ENCODE peak calls at places on chromosomes 16 and 17, in eight cellular contexts. One of them, this sample, is unnamed.

GRCh38 chr16:69870761-69871160 is 80.4 kb upstream of the CLEC18A start:
- DNase-seq in breast epithelium: no peak
- DNase-seq in colonic mucosa: no peak
- DNase-seq in cardiac muscle cell: peak; percentile 16
- DNase-seq in naive thymus-derived CD4-positive, alpha-beta T cell: no peak
- DNase-seq in neuronal stem cell: no peak
- DNase-seq in A549: no peak
- DNase-seq in uterus: no peak
- DNase-seq in this sample: no peak

GRCh38 chr16:30054959-30055553 is 10.5 kb upstream of the ALDOA start:
- DNase-seq in breast epithelium: peak; percentile 68
- DNase-seq in colonic mucosa: peak; percentile 67
- DNase-seq in cardiac muscle cell: no peak
- DNase-seq in naive thymus-derived CD4-positive, alpha-beta T cell: peak; percentile 44
- DNase-seq in neuronal stem cell: no peak
- DNase-seq in A549: peak; percentile 67
- DNase-seq in uterus: no peak
- DNase-seq in this sample: peak; percentile 82

GRCh38 chr16:2194852-2195315 is 1.5 kb downstream of the CASKIN1 start:
- DNase-seq in breast epithelium: no peak
- DNase-seq in colonic mucosa: peak; percentile 59
- DNase-seq in cardiac muscle cell: peak; percentile 48
- DNase-seq in naive thymus-derived CD4-positive, alpha-beta T cell: peak; percentile 63
- DNase-seq in neuronal stem cell: no peak
- DNase-seq in A549: peak; percentile 82
- DNase-seq in uterus: no peak
- DNase-seq in this sample: no peak

GRCh38 chr16:24876231-24876630 is 30.5 kb downstream of the SLC5A11 start:
- DNase-seq in breast epithelium: no peak
- DNase-seq in colonic mucosa: peak; percentile 43
- DNase-seq in cardiac muscle cell: no peak
- DNase-seq in naive thymus-derived CD4-positive, alpha-beta T cell: no peak
- DNase-seq in neuronal stem cell: no peak
- DNase-seq in A549: no peak
- DNase-seq in uterus: no peak
- DNase-seq in this sample: no peak

GRCh38 chr17:29642171-29642611 is 19.5 kb upstream of the CORO6 start:
- DNase-seq in breast epithelium: no peak
- DNase-seq in colonic mucosa: no peak
- DNase-seq in cardiac muscle cell: no peak
- DNase-seq in naive thymus-derived CD4-positive, alpha-beta T cell: no peak
- DNase-seq in neuronal stem cell: no peak
- DNase-seq in A549: no peak
- DNase-seq in uterus: no peak
- DNase-seq in this sample: no peak

GRCh38 chr17:78826836-78827509 is 13.6 kb downstream of the USP36 start:
- DNase-seq in breast epithelium: no peak
- DNase-seq in colonic mucosa: no peak
- DNase-seq in cardiac muscle cell: no peak
- DNase-seq in naive thymus-derived CD4-positive, alpha-beta T cell: no peak
- DNase-seq in neuronal stem cell: no peak
- DNase-seq in A549: no peak
- DNase-seq in uterus: no peak
- DNase-seq in this sample: peak; percentile 81

GRCh38 chr17:49352587-49353154 is 9.4 kb downstream of the ZNF652 start:
- DNase-seq in breast epithelium: no peak
- DNase-seq in colonic mucosa: no peak
- DNase-seq in cardiac muscle cell: no peak
- DNase-seq in naive thymus-derived CD4-positive, alpha-beta T cell: no peak
- DNase-seq in neuronal stem cell: no peak
- DNase-seq in A549: no peak
- DNase-seq in uterus: no peak
- DNase-seq in this sample: no peak

GRCh38 chr16:1932050-1933028 is 10.7 kb downstream of the MSRB1 start:
- DNase-seq in breast epithelium: no peak
- DNase-seq in colonic mucosa: peak; percentile 59
- DNase-seq in cardiac muscle cell: no peak
- DNase-seq in naive thymus-derived CD4-positive, alpha-beta T cell: no peak
- DNase-seq in neuronal stem cell: no peak
- DNase-seq in A549: peak; percentile 80
- DNase-seq in uterus: no peak
- DNase-seq in this sample: no peak

GRCh38 chr16:17155480-17155879 is 315.3 kb downstream of the XYLT1 start:
- DNase-seq in breast epithelium: no peak
- DNase-seq in colonic mucosa: no peak
- DNase-seq in cardiac muscle cell: no peak
- DNase-seq in naive thymus-derived CD4-positive, alpha-beta T cell: no peak
- DNase-seq in neuronal stem cell: no peak
- DNase-seq in A549: no peak
- DNase-seq in uterus: no peak
- DNase-seq in this sample: no peak

GRCh38 chr16:30183236-30183960 is at the start of gene CORO1A:
- DNase-seq in breast epithelium: peak; percentile 83
- DNase-seq in colonic mucosa: peak; percentile 91
- DNase-seq in cardiac muscle cell: peak; percentile 78
- DNase-seq in naive thymus-derived CD4-positive, alpha-beta T cell: peak; percentile 86
- DNase-seq in neuronal stem cell: peak; percentile 68
- DNase-seq in A549: peak; percentile 85
- DNase-seq in uterus: peak; percentile 79
- DNase-seq in this sample: peak; percentile 91

GRCh38 chr16:72092832-72093447 is 480 bp downstream of the TXNL4B start:
- DNase-seq in breast epithelium: no peak
- DNase-seq in colonic mucosa: peak; percentile 44
- DNase-seq in cardiac muscle cell: peak; percentile 81
- DNase-seq in naive thymus-derived CD4-positive, alpha-beta T cell: no peak
- DNase-seq in neuronal stem cell: peak; percentile 17
- DNase-seq in A549: peak; percentile 62
- DNase-seq in uterus: no peak
- DNase-seq in this sample: no peak

GRCh38 chr17:59786536-59787319 is 79.3 kb downstream of the VMP1 start:
- DNase-seq in breast epithelium: no peak
- DNase-seq in colonic mucosa: peak; percentile 83
- DNase-seq in cardiac muscle cell: peak; percentile 100
- DNase-seq in naive thymus-derived CD4-positive, alpha-beta T cell: peak; percentile 90
- DNase-seq in neuronal stem cell: no peak
- DNase-seq in A549: peak; percentile 100
- DNase-seq in uterus: peak; percentile 53
- DNase-seq in this sample: peak; percentile 79

GRCh38 chr17:78144736-78145641 is 1.2 kb upstream of the C17orf99 start:
- DNase-seq in breast epithelium: peak; percentile 76
- DNase-seq in colonic mucosa: peak; percentile 72
- DNase-seq in cardiac muscle cell: peak; percentile 18
- DNase-seq in naive thymus-derived CD4-positive, alpha-beta T cell: no peak
- DNase-seq in neuronal stem cell: no peak
- DNase-seq in A549: peak; percentile 44
- DNase-seq in uterus: no peak
- DNase-seq in this sample: peak; percentile 88

GRCh38 chr17:42422412-42422957 is 571 bp downstream of the CAVIN1 start:
- DNase-seq in breast epithelium: peak; percentile 50
- DNase-seq in colonic mucosa: no peak
- DNase-seq in cardiac muscle cell: peak; percentile 35
- DNase-seq in naive thymus-derived CD4-positive, alpha-beta T cell: peak; percentile 33
- DNase-seq in neuronal stem cell: no peak
- DNase-seq in A549: peak; percentile 59
- DNase-seq in uterus: no peak
- DNase-seq in this sample: peak; percentile 85

GRCh38 chr16:87631067-87631466 is 28.8 kb downstream of the JPH3 start:
- DNase-seq in breast epithelium: no peak
- DNase-seq in colonic mucosa: no peak
- DNase-seq in cardiac muscle cell: no peak
- DNase-seq in naive thymus-derived CD4-positive, alpha-beta T cell: no peak
- DNase-seq in neuronal stem cell: no peak
- DNase-seq in A549: no peak
- DNase-seq in uterus: no peak
- DNase-seq in this sample: no peak

GRCh38 chr17:39677581-39678339 is 9.5 kb downstream of the PNMT start:
- DNase-seq in breast epithelium: no peak
- DNase-seq in colonic mucosa: no peak
- DNase-seq in cardiac muscle cell: no peak
- DNase-seq in naive thymus-derived CD4-positive, alpha-beta T cell: no peak
- DNase-seq in neuronal stem cell: no peak
- DNase-seq in A549: no peak
- DNase-seq in uterus: no peak
- DNase-seq in this sample: peak; percentile 51

GRCh38 chr17:58822148-58823050 is 66.7 kb downstream of the PPM1E start:
- DNase-seq in breast epithelium: no peak
- DNase-seq in colonic mucosa: no peak
- DNase-seq in cardiac muscle cell: peak; percentile 5
- DNase-seq in naive thymus-derived CD4-positive, alpha-beta T cell: no peak
- DNase-seq in neuronal stem cell: no peak
- DNase-seq in A549: no peak
- DNase-seq in uterus: no peak
- DNase-seq in this sample: no peak

DNA sequence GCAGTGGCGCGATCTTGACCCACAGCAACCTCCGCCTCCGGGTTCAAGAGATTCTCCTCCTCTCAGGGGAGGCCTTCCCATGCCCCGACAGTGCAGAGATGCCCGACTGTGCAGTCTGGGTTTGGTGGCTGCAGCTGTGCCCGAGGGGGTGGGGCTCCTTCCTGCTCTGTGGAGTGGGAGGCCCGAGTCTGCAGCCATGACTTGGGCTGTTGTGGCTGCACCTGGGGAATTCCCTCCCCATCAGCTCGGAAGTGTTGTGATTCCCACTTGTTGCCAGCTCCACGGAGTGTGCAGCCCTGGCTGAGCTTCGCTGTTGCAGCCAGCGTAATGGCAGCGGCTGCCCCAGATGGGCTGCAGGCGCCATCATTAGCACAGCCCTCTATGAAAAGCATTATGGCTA is 66.4 kb upstream of the SMIM36 start:
- DNase-seq in breast epithelium: no peak
- DNase-seq in colonic mucosa: no peak
- DNase-seq in cardiac muscle cell: no peak
- DNase-seq in naive thymus-derived CD4-positive, alpha-beta T cell: no peak
- DNase-seq in neuronal stem cell: no peak
- DNase-seq in A549: no peak
- DNase-seq in uterus: no peak
- DNase-seq in this sample: peak; percentile 41
- H3K4me3 ChIP-seq in breast epithelium: peak overlapping the region; percentile 40
- H3K4me3 ChIP-seq in colonic mucosa: peak overlapping the region; percentile 17
- H3K4me3 ChIP-seq in cardiac muscle cell: no peak overlapping the region
- H3K4me3 ChIP-seq in naive thymus-derived CD4-positive, alpha-beta T cell: peak overlapping the region; percentile 49
- H3K4me3 ChIP-seq in neuronal stem cell: no peak overlapping the region
- H3K4me3 ChIP-seq in A549: no peak overlapping the region
- H3K4me3 ChIP-seq in uterus: no peak overlapping the region
- H3K4me3 ChIP-seq in this sample: peak overlapping the region; percentile 25

DNA sequence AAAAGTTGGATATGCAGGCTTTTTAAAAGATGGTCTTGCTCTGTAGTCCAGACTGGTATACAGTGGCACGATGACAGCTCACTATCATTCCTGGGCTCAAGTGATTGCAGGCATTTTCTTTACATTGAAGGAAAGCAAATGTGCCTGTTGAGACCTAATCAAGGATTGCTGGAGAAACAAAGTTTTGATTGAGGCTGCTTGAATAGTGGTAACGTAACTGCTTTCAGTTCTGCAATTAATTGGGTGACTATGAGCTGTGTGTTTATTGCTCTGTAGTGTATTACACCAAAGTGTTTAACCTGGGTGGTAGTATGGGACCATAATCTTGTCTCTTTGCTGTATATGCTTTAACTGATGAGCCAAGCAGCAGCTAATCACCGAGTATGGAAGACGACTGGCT is 2.3 kb downstream of the UBB start:
- DNase-seq in breast epithelium: no peak
- DNase-seq in colonic mucosa: no peak
- DNase-seq in cardiac muscle cell: no peak
- DNase-seq in naive thymus-derived CD4-positive, alpha-beta T cell: no peak
- DNase-seq in neuronal stem cell: no peak
- DNase-seq in A549: no peak
- DNase-seq in uterus: no peak
- DNase-seq in this sample: no peak
- H3K27ac ChIP-seq in breast epithelium: peak overlapping the region; percentile 29
- H3K27ac ChIP-seq in colonic mucosa: no peak overlapping the region
- H3K27ac ChIP-seq in cardiac muscle cell: no peak overlapping the region
- H3K27ac ChIP-seq in naive thymus-derived CD4-positive, alpha-beta T cell: no peak overlapping the region
- H3K27ac ChIP-seq in neuronal stem cell: no peak overlapping the region
- H3K27ac ChIP-seq in A549: no peak overlapping the region
- H3K27ac ChIP-seq in uterus: no peak overlapping the region
- H3K27ac ChIP-seq in this sample: no peak overlapping the region

GRCh38 chr16:84138824-84139627 is 6.0 kb downstream of the HSDL1 start:
- DNase-seq in breast epithelium: no peak
- DNase-seq in colonic mucosa: no peak
- DNase-seq in cardiac muscle cell: no peak
- DNase-seq in naive thymus-derived CD4-positive, alpha-beta T cell: no peak
- DNase-seq in neuronal stem cell: no peak
- DNase-seq in A549: no peak
- DNase-seq in uterus: no peak
- DNase-seq in this sample: no peak

GRCh38 chr16:84143081-84143480 is 1.9 kb downstream of the HSDL1 start:
- DNase-seq in breast epithelium: no peak
- DNase-seq in colonic mucosa: no peak
- DNase-seq in cardiac muscle cell: no peak
- DNase-seq in naive thymus-derived CD4-positive, alpha-beta T cell: no peak
- DNase-seq in neuronal stem cell: no peak
- DNase-seq in A549: no peak
- DNase-seq in uterus: no peak
- DNase-seq in this sample: no peak

GRCh38 chr16:84143784-84144199 is 1.2 kb downstream of the HSDL1 start:
- DNase-seq in breast epithelium: no peak
- DNase-seq in colonic mucosa: no peak
- DNase-seq in cardiac muscle cell: peak; percentile 2
- DNase-seq in naive thymus-derived CD4-positive, alpha-beta T cell: no peak
- DNase-seq in neuronal stem cell: no peak
- DNase-seq in A549: no peak
- DNase-seq in uterus: no peak
- DNase-seq in this sample: no peak

GRCh38 chr16:84139628-84140258 is 5.2 kb downstream of the HSDL1 start:
- DNase-seq in breast epithelium: no peak
- DNase-seq in colonic mucosa: no peak
- DNase-seq in cardiac muscle cell: no peak
- DNase-seq in naive thymus-derived CD4-positive, alpha-beta T cell: no peak
- DNase-seq in neuronal stem cell: no peak
- DNase-seq in A549: no peak
- DNase-seq in uterus: no peak
- DNase-seq in this sample: no peak

DNA sequence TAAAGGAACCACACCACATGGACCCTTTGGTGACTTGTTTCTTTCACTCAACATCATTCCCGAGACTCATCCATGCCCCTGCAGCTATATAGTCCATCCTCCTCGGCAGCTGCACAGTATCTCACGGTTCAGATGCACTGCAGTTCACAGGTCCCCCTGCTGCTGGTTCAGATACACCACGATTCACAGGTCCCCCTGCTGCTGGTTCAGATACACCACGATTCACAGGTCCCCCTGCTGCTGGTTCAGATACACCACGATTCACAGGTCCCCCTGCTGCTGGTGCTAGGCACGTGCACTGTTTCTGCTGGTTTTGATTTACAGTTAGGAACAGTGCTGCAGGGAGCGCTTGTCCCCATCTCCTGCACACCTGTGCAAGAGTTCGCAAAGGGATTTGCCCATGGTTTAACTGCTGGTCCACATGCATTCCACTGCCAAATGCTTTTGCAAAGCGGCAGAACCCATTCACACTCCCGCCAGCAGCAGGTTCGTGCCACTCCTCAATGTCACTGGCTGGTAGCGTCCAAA is 3.8 kb downstream of the HSDL1 start:
- DNase-seq in breast epithelium: no peak
- DNase-seq in colonic mucosa: no peak
- DNase-seq in cardiac muscle cell: no peak
- DNase-seq in naive thymus-derived CD4-positive, alpha-beta T cell: peak; percentile 34
- DNase-seq in neuronal stem cell: no peak
- DNase-seq in A549: peak; percentile 31
- DNase-seq in uterus: no peak
- DNase-seq in this sample: no peak
- H3K4me3 ChIP-seq in breast epithelium: no peak overlapping the region
- H3K4me3 ChIP-seq in colonic mucosa: no peak overlapping the region
- H3K4me3 ChIP-seq in cardiac muscle cell: no peak overlapping the region
- H3K4me3 ChIP-seq in naive thymus-derived CD4-positive, alpha-beta T cell: no peak overlapping the region
- H3K4me3 ChIP-seq in neuronal stem cell: no peak overlapping the region
- H3K4me3 ChIP-seq in A549: no peak overlapping the region
- H3K4me3 ChIP-seq in uterus: no peak overlapping the region
- H3K4me3 ChIP-seq in this sample: no peak overlapping the region

GRCh38 chr17:76336756-76337412 is 16.8 kb downstream of the PRPSAP1 start:
- DNase-seq in breast epithelium: no peak
- DNase-seq in colonic mucosa: no peak
- DNase-seq in cardiac muscle cell: no peak
- DNase-seq in naive thymus-derived CD4-positive, alpha-beta T cell: no peak
- DNase-seq in neuronal stem cell: peak; percentile 24
- DNase-seq in A549: no peak
- DNase-seq in uterus: no peak
- DNase-seq in this sample: no peak
- H3K27ac ChIP-seq in breast epithelium: no peak overlapping the region
- H3K27ac ChIP-seq in colonic mucosa: no peak overlapping the region
- H3K27ac ChIP-seq in cardiac muscle cell: peak overlapping the region; percentile 63
- H3K27ac ChIP-seq in naive thymus-derived CD4-positive, alpha-beta T cell: no peak overlapping the region
- H3K27ac ChIP-seq in neuronal stem cell: peak overlapping the region; percentile 41
- H3K27ac ChIP-seq in A549: no peak overlapping the region
- H3K27ac ChIP-seq in uterus: no peak overlapping the region
- H3K27ac ChIP-seq in this sample: no peak overlapping the region

This sample was measured in left lung.